ENCODE peak calls at places on chromosome 1, in four cellular contexts. X is mesenchymal stem cell, S is mesendoderm, L is H9. E is an unnamed sample.
A peak's percentile ranks its signal among the peaks of the same experiment; 100 is the strongest.

GRCh38 chr1:36966242-36966641 is 68.1 kb downstream of the GRIK3 start:
- DNase-seq in X (no peak), S (peak; percentile 47), L (peak; percentile 58), E (peak; percentile 83)

GRCh38 chr1:10484519-10484918 is 9.8 kb downstream of the PEX14 start:
- DNase-seq in X (no peak), S (no peak), L (no peak), E (no peak)

GRCh38 chr1:213464786-213465460 is 413.9 kb downstream of the RPS6KC1 start:
- DNase-seq in X (no peak), S (no peak), L (no peak), E (no peak)

GRCh38 chr1:182181167-182181572 is 119.7 kb upstream of the ZNF648 start:
- DNase-seq in X (no peak), S (no peak), L (no peak), E (no peak)

GRCh38 chr1:43358121-43358745 is 548 bp upstream of the CDC20 start:
- DNase-seq in X (peak; percentile 51), S (peak; percentile 89), L (peak; percentile 58), E (no peak)

GRCh38 chr1:157115851-157116734 is 16.5 kb upstream of the ETV3L start:
- DNase-seq in X (no peak), S (no peak), L (peak; percentile 28), E (no peak)

GRCh38 chr1:157725214-157725577 is 24.6 kb upstream of the FCRL3 start:
- DNase-seq in X (no peak), S (no peak), L (no peak), E (no peak)

GRCh38 chr1:27525296-27526271 is 35.6 kb upstream of the WASF2 start:
- DNase-seq in X (peak; percentile 91), S (peak; percentile 78), L (peak; percentile 83), E (no peak)

GRCh38 chr1:151837841-151838490 is 1.7 kb downstream of the C2CD4D start:
- DNase-seq in X (peak; percentile 11), S (peak; percentile 29), L (no peak), E (no peak)

GRCh38 chr1:21804536-21804935 is 7.5 kb upstream of the LDLRAD2 start:
- DNase-seq in X (no peak), S (peak; percentile 78), L (no peak), E (no peak)

GRCh38 chr1:228851196-228851595 is 115.9 kb downstream of the RHOU start:
- DNase-seq in X (no peak), S (no peak), L (peak; percentile 10), E (no peak)
- H3K4ac ChIP-seq in X (no peak overlapping the region), S (no peak overlapping the region), L (no peak overlapping the region), E (no peak overlapping the region)

GRCh38 chr1:208135354-208135753 is 108.8 kb downstream of the PLXNA2 start:
- DNase-seq in X (peak; percentile 51), S (no peak), L (no peak), E (no peak)

GRCh38 chr1:208134491-208134890 is 109.7 kb downstream of the PLXNA2 start:
- DNase-seq in X (no peak), S (no peak), L (no peak), E (no peak)

GRCh38 chr1:208136459-208137143 is 107.6 kb downstream of the PLXNA2 start:
- DNase-seq in X (no peak), S (no peak), L (no peak), E (no peak)

GRCh38 chr1:208139434-208140086 is 104.6 kb downstream of the PLXNA2 start:
- DNase-seq in X (no peak), S (no peak), L (no peak), E (no peak)

GRCh38 chr1:208137144-208137682 is 107.0 kb downstream of the PLXNA2 start:
- DNase-seq in X (no peak), S (no peak), L (no peak), E (no peak)
- H3K4ac ChIP-seq in X (no peak overlapping the region), S (no peak overlapping the region), L (no peak overlapping the region), E (no peak overlapping the region)

GRCh38 chr1:71072273-71072672 is 8.6 kb downstream of the ZRANB2 start:
- DNase-seq in X (no peak), S (no peak), L (no peak), E (no peak)

GRCh38 chr1:71074681-71075080 is 6.2 kb downstream of the ZRANB2 start:
- DNase-seq in X (no peak), S (no peak), L (no peak), E (no peak)

GRCh38 chr1:71068325-71069240 is 12.3 kb downstream of the ZRANB2 start:
- DNase-seq in X (no peak), S (no peak), L (no peak), E (no peak)

DNA sequence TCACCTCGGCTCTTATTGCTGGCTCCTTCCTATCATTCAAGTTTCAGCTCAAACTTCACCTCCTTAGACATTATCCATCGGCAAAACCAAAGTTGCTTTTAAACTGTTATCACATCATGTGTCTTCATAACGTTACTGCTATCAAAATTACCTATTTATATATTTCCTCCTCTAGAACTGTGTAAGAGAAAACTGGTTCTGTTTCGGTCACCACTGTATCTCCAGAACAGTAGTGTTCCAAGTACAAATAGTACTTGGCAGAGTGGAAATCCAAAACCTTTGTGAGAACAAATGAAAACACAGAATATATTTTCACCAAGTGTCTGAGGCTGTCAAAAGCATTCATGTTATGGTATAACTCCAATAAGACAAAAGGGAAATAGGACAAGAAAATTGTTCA is 9.1 kb downstream of the ZRANB2 start:
- DNase-seq in X (no peak), S (no peak), L (no peak), E (no peak)
- H3K4ac ChIP-seq in X (no peak overlapping the region), S (no peak overlapping the region), L (no peak overlapping the region), E (no peak overlapping the region)

GRCh38 chr1:66562561-66562960 is 28.6 kb downstream of the SGIP1 start:
- DNase-seq in X (no peak), S (no peak), L (no peak), E (no peak)
- H3K4ac ChIP-seq in X (peak overlapping the region; percentile 32), S (no peak overlapping the region), L (no peak overlapping the region), E (no peak overlapping the region)

GRCh38 chr1:230356190-230356589 is 69.9 kb downstream of the PGBD5 start:
- DNase-seq in X (no peak), S (no peak), L (no peak), E (no peak)

GRCh38 chr1:230359992-230360391 is 66.1 kb downstream of the PGBD5 start:
- DNase-seq in X (peak; percentile 24), S (peak; percentile 32), L (no peak), E (no peak)

GRCh38 chr1:230355128-230355527 is 71.0 kb downstream of the PGBD5 start:
- DNase-seq in X (no peak), S (no peak), L (no peak), E (no peak)

GRCh38 chr1:230355594-230355993 is 70.5 kb downstream of the PGBD5 start:
- DNase-seq in X (no peak), S (no peak), L (no peak), E (no peak)

GRCh38 chr1:230356869-230357778 is 69.0 kb downstream of the PGBD5 start:
- DNase-seq in X (no peak), S (no peak), L (no peak), E (no peak)
- H3K4ac ChIP-seq in X (no peak overlapping the region), S (no peak overlapping the region), L (no peak overlapping the region), E (no peak overlapping the region)

E was measured in H1.